ENCODE peak calls at places on chromosome 9, in ten cellular contexts. B is activated CD8-positive, alpha-beta T cell treated with anti-CD3 and anti-CD28 coated beads for 36 hours; H is cardiac muscle cell; T is B cell; U is fibroblast of lung; C is epithelial cell of esophagus; A is AG04450; W is dorsolateral prefrontal cortex; L is HFF-Myc; Q is MM.1S. X is an unnamed sample.
A peak's percentile ranks its signal among the peaks of the same experiment; 100 is the strongest.

GRCh38 chr9:37433754-37434435 is 11.4 kb downstream of the GRHPR start:
- DNase-seq in Q (no peak), H (no peak), A (no peak), U (peak; percentile 28), L (no peak), W (peak; percentile 85), C (no peak), T (no peak), B (no peak), X (no peak)

GRCh38 chr9:132877818-132878694 is at the start of gene AK8:
- DNase-seq in U (peak; percentile 71), T (peak; percentile 96), W (peak; percentile 74), B (peak; percentile 76), H (peak; percentile 82), A (no peak), Q (peak; percentile 68), C (peak; percentile 73), L (peak; percentile 12), X (peak; percentile 93)

GRCh38 chr9:117002686-117003085 is 315.6 kb downstream of the TRIM32 start:
- DNase-seq in B (no peak), W (no peak), Q (no peak), T (no peak), H (no peak), L (no peak), U (no peak), C (no peak), A (no peak), X (no peak)

GRCh38 chr9:96080364-96080763 is 204.9 kb downstream of the ERCC6L2 start:
- DNase-seq in W (no peak), A (no peak), U (peak; percentile 15), B (no peak), L (no peak), H (peak; percentile 43), C (peak; percentile 92), T (no peak), Q (no peak), X (no peak)

GRCh38 chr9:128972956-128973355 is 25.5 kb downstream of the NUP188 start:
- DNase-seq in C (peak; percentile 78), H (peak; percentile 21), A (peak; percentile 63), U (peak; percentile 66), B (no peak), T (no peak), L (peak; percentile 16), W (no peak), Q (no peak), X (no peak)

GRCh38 chr9:136438909-136439549 is 616 bp downstream of the INPP5E start:
- DNase-seq in H (peak; percentile 18), W (no peak), A (no peak), T (peak; percentile 92), B (peak; percentile 76), U (no peak), Q (peak; percentile 53), C (peak; percentile 39), L (no peak), X (no peak)

GRCh38 chr9:123997665-123998277 is 13.8 kb upstream of the LHX2 start:
- DNase-seq in T (peak; percentile 67), U (no peak), Q (peak; percentile 62), A (no peak), W (no peak), C (peak; percentile 80), L (no peak), B (peak; percentile 62), H (peak; percentile 41), X (no peak)

GRCh38 chr9:104991144-104991953 is 63.4 kb upstream of the ABCA1 start:
- DNase-seq in L (peak; percentile 57), Q (peak; percentile 96), W (peak; percentile 84), T (peak; percentile 82), C (peak; percentile 73), U (peak; percentile 87), H (peak; percentile 93), B (peak; percentile 87), A (peak; percentile 51), X (no peak)

GRCh38 chr9:33903157-33903780 is 86.3 kb downstream of the UBE2R2 start:
- DNase-seq in B (no peak), U (no peak), H (peak; percentile 30), A (no peak), W (no peak), T (no peak), L (no peak), C (no peak), Q (no peak), X (no peak)

GRCh38 chr9:134325813-134326753 is at the start of gene RXRA:
- DNase-seq in U (peak; percentile 88), H (peak; percentile 93), B (peak; percentile 44), A (peak; percentile 65), C (peak; percentile 88), Q (peak; percentile 78), W (peak; percentile 76), L (no peak), T (peak; percentile 98), X (peak; percentile 88)

GRCh38 chr9:93306579-93307091 is 122.7 kb downstream of the WNK2 start:
- DNase-seq in Q (no peak), A (no peak), U (no peak), T (peak; percentile 28), H (no peak), B (no peak), C (no peak), W (peak; percentile 38), L (no peak), X (no peak)

GRCh38 chr9:10804486-10804885 is 191.7 kb upstream of the PTPRD start:
- DNase-seq in H (no peak), U (no peak), T (no peak), B (no peak), C (no peak), Q (no peak), L (no peak), A (no peak), W (no peak), X (no peak)

GRCh38 chr9:133758228-133758627 is 20.1 kb upstream of the SARDH start:
- DNase-seq in T (no peak), A (no peak), B (no peak), H (no peak), W (no peak), Q (no peak), C (no peak), L (no peak), U (no peak), X (no peak)

GRCh38 chr9:104027295-104027694 is 66.8 kb upstream of the SMC2 start:
- DNase-seq in A (no peak), H (no peak), L (no peak), W (no peak), U (no peak), Q (peak; percentile 54), T (no peak), B (no peak), C (no peak), X (no peak)

GRCh38 chr9:112971415-112971814 is 40.6 kb downstream of the ZNF883 start:
- DNase-seq in H (peak; percentile 22), A (no peak), T (no peak), U (no peak), W (no peak), B (peak; percentile 18), L (no peak), C (peak; percentile 22), Q (no peak), X (no peak)

GRCh38 chr9:112969730-112970129 is 42.3 kb downstream of the ZNF883 start:
- DNase-seq in U (no peak), H (no peak), Q (no peak), T (no peak), W (no peak), B (no peak), L (no peak), A (no peak), C (no peak), X (no peak)

GRCh38 chr9:112970939-112971338 is 41.1 kb downstream of the ZNF883 start:
- DNase-seq in T (no peak), L (no peak), U (peak; percentile 2), C (no peak), H (peak; percentile 13), B (no peak), Q (no peak), W (no peak), A (no peak), X (no peak)
- TF ChIP-seq CTCF in T (no peak), L (no peak), U (peak; percentile 31), C (no peak), H (peak; percentile 10), B (no peak), Q (no peak), W (no peak), A (peak; percentile 8), X (peak; percentile 43)

DNA sequence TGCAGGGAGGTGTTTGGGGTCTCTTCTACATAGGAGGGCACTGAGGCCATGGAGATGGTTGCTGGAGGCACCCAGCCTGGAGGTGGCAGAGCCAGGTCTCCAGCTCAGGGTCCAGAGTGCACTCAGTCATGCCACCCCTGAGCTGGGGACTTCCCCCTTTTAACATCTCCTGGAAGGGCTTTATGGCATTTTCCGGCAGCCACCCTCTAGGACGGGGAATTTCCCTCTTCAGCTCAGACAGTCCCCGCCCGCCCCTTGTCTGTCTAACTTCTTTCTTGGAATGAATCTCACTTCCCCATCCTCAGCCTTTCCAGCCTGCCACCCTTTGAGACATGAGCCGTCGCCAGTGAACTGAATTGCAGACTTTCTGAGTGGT is 49.9 kb downstream of the COL15A1 start:
- DNase-seq in A (no peak), L (no peak), B (peak; percentile 62), U (no peak), T (peak; percentile 57), W (no peak), C (no peak), Q (no peak), H (no peak), X (no peak)
- TF ChIP-seq CTCF in A (no peak), L (no peak), B (no peak), U (no peak), T (no peak), W (no peak), C (no peak), Q (no peak), H (no peak), X (no peak)

GRCh38 chr9:1052119-1052907 is 2.2 kb downstream of the DMRT2 start:
- DNase-seq in B (no peak), W (no peak), T (peak; percentile 25), Q (no peak), L (no peak), H (no peak), C (no peak), U (no peak), A (no peak), X (no peak)
- TF ChIP-seq CTCF in B (no peak), W (no peak), T (no peak), Q (peak; percentile 45), L (no peak), H (no peak), C (no peak), U (no peak), A (no peak), X (no peak)

DNA sequence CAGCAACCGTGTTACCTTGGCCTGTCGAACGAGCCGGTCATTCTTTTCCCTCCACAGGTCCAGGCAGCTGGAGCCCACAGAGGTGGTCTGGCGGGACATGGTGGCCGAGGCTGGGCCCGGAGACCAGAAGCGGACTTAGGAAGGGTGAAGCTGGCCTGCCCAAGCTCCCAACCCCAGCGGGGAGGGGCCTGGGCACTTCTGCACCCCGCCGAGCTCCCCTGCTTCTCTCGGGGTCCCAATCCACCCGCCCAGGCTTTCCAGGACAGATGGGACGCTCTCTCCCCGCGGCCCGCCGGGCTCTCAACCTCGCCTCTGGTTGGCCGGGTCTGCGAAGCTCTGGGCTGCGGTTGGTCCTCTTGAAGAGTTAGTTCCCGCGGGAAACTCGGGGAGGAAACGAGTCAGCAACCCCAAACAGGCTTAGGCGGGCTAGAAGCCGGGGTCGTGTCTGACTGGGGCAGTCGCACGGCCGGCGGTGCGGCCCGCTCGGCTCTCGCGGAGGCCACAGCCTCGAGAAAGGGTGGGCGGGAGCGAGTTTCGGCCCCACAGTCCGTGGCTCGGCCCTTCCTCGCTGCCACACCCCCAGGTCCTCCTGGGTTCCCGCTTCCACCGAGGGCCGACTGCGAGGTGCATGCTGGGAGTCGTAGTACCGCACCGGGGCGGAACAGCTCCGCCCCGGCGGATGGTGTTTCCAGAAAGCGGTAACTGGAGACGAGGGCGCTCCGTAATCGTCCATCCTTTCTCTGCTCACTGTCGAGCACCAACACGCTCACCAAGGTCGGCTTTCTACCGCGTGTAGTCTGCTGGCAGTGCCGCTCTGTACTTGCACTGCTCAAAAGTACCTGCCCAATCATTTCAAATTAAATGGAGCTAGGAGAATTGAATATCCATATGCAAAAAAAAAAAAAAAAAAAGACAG is at the start of gene FANCG:
- DNase-seq in U (peak; percentile 92), H (peak; percentile 94), Q (peak; percentile 94), W (peak; percentile 96), A (peak; percentile 69), L (peak; percentile 81), C (peak; percentile 95), T (peak; percentile 90), B (peak; percentile 91), X (peak; percentile 84)
- TF ChIP-seq CTCF in U (no peak), H (no peak), Q (no peak), W (no peak), A (no peak), L (no peak), C (no peak), T (no peak), B (no peak), X (no peak)